ENCODE peak calls at places on chromosomes 4 and X, in six cellular contexts. G, E, I, Q, F and S are unnamed samples. For H3K4me1, the result is how much of the 10 kb centered on the place peaks cover.

GRCh38 chr4:123444298-123444731 is 47.7 kb downstream of the SPRY1 start:
- DNase-seq in G (no peak), E (peak), I (no peak), Q (no peak), F (no peak), S (no peak)

GRCh38 chr4:75637176-75637575 is 6.8 kb upstream of the CDKL2 start:
- DNase-seq in G (no peak), E (no peak), I (no peak), Q (no peak), F (no peak), S (no peak)

GRCh38 chrX:65750674-65751469 is 83.4 kb downstream of the MSN start:
- DNase-seq in G (no peak), E (no peak), I (no peak), Q (no peak), F (no peak), S (no peak)

GRCh38 chr4:66501986-66502385 is 831.7 kb upstream of the EPHA5 start:
- DNase-seq in G (no peak), E (no peak), I (no peak), Q (no peak), F (no peak), S (no peak)

GRCh38 chrX:137916090-137916746 is 350.3 kb downstream of the ZIC3 start:
- DNase-seq in G (no peak), E (no peak), I (no peak), Q (no peak), F (no peak), S (no peak)

GRCh38 chr4:181819951-181820350 is 423.3 kb upstream of the TENM3 start:
- DNase-seq in G (no peak), E (no peak), I (no peak), Q (no peak), F (no peak), S (no peak)

GRCh38 chr4:10783351-10783750 is 98.8 kb upstream of the CLNK start:
- DNase-seq in G (no peak), E (no peak), I (no peak), Q (no peak), F (no peak), S (no peak)

GRCh38 chrX:108313662-108314061 is 124.6 kb downstream of the COL4A6 start:
- DNase-seq in G (no peak), E (no peak), I (peak), Q (no peak), F (no peak), S (no peak)

GRCh38 chrX:7261672-7262332 is 113.8 kb upstream of the PUDP start:
- DNase-seq in G (no peak), E (no peak), I (no peak), Q (no peak), F (no peak), S (no peak)

GRCh38 chrX:110210417-110211139 is 107.3 kb downstream of the AMMECR1 start:
- DNase-seq in G (no peak), E (no peak), I (peak), Q (no peak), F (no peak), S (no peak)

GRCh38 chr4:151472711-151473110 is 63.7 kb downstream of the FHIP1A start:
- DNase-seq in G (no peak), E (no peak), I (no peak), Q (no peak), F (no peak), S (no peak)

GRCh38 chr4:138953962-138954371 is 61.6 kb upstream of the NOCT start:
- DNase-seq in G (no peak), E (peak), I (no peak), Q (peak), F (no peak), S (no peak)

GRCh38 chrX:72487661-72488060 is 85.0 kb downstream of the HDAC8 start:
- DNase-seq in G (no peak), E (no peak), I (no peak), Q (no peak), F (no peak), S (no peak)

GRCh38 chrX:30779453-30780030 is 109.5 kb downstream of the TAB3 start:
- DNase-seq in G (no peak), E (no peak), I (no peak), Q (no peak), F (no peak), S (no peak)

GRCh38 chr4:106266201-106266600 is 49.8 kb downstream of the TBCK start:
- DNase-seq in G (no peak), E (no peak), I (peak), Q (no peak), F (no peak), S (no peak)

GRCh38 chrX:47245156-47245555 is 12.3 kb downstream of the USP11 start:
- DNase-seq in G (no peak), E (no peak), I (no peak), Q (no peak), F (no peak), S (peak)

GRCh38 chr4:26985836-26986235 is 125.2 kb downstream of the STIM2 start:
- DNase-seq in G (no peak), E (no peak), I (no peak), Q (no peak), F (no peak), S (no peak)

GRCh38 chrX:31329298-31329697 is 257.5 kb upstream of the FTHL17 start:
- DNase-seq in G (no peak), E (no peak), I (no peak), Q (no peak), F (no peak), S (no peak)

GRCh38 chr4:183284229-183284628 is 35.8 kb downstream of the CLDN22 start:
- DNase-seq in G (no peak), E (no peak), I (no peak), Q (no peak), F (no peak), S (no peak)

GRCh38 chrX:153495903-153496629 is 1.3 kb downstream of the BGN start:
- DNase-seq in G (no peak), E (no peak), I (no peak), Q (no peak), F (no peak), S (no peak)
- H3K4me3 ChIP-seq in G (peak), E (peak), I (no peak), Q (peak), F (no peak), S (peak)

DNA sequence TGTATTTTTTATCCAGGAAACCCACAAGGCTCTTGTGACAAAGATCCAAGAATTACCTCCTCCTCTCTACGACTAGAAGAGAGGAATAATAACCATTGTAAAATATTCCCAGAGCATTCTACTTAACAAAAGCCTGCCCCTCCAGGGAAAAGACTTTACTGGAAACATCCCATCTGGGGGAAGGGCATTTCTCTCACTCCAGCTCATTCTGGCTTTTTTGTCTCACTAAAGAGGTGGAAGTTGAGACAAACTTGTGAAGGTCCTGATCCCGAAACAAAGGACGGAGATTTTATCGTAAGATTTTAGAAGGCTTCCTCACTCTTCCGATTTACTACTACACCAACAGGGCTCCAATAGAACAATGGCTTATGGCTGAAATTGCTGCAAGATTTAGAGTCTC is 692.0 kb upstream of the GRID2 start:
- DNase-seq in G (no peak), E (no peak), I (no peak), Q (no peak), F (no peak), S (no peak)
- H3K4me1 ChIP-seq in G (under half), E (under half), I (under half), Q (under half), F (under half), S (under half)

DNA sequence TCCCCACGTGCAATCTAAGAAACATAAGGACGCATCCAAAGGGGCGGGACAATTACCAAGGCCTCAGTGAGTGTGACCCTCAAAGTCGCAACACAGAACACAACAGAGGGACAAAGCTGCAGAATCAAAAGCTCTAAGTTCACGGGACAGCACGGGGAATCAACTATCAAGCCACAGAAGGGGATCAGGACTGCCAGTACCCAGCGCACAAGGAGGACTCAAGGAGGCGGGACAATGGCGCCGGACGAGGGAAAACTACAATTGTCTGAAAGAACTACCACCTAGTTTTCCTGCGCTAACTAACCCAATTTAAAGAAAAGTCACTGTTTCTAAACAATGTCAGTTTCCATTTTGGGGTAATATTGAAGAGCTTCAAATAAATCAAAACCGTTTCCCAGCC is 1.3 kb downstream of the FAM53A start:
- DNase-seq in G (no peak), E (no peak), I (no peak), Q (no peak), F (no peak), S (peak)
- H3K4me3 ChIP-seq in G (peak), E (no peak), I (no peak), Q (peak), F (no peak), S (peak)

DNA sequence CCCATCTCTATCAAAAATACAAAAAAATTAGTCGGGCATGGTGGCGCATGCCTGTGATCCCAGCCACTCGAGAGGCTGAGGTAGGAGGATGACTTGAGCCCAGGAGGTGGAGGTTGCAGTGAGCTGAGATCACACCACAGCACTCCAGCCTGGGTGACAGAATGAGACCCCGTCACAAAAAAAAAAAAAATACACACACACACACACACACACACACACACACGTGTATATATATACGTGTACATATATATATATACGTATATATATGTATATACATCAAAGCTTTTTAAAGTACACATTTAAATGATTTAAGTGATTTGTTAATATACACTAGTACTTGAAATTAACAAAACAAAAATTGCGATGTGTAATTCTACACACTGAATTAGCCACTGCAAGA is 6.0 kb downstream of the FBXW7 start:
- DNase-seq in G (no peak), E (no peak), I (no peak), Q (no peak), F (no peak), S (no peak)
- H3K4me1 ChIP-seq in G (under half), E (under half), I (under half), Q (under half), F (under half), S (under half)

GRCh38 chrX:19007868-19008267 is 24.0 kb upstream of the PHKA2 start:
- DNase-seq in G (no peak), E (no peak), I (no peak), Q (no peak), F (no peak), S (no peak)

GRCh38 chrX:19003756-19004155 is 19.8 kb upstream of the PHKA2 start:
- DNase-seq in G (no peak), E (no peak), I (no peak), Q (no peak), F (no peak), S (no peak)

GRCh38 chrX:19005909-19006308 is 22.0 kb upstream of the PHKA2 start:
- DNase-seq in G (no peak), E (no peak), I (peak), Q (no peak), F (no peak), S (no peak)

DNA sequence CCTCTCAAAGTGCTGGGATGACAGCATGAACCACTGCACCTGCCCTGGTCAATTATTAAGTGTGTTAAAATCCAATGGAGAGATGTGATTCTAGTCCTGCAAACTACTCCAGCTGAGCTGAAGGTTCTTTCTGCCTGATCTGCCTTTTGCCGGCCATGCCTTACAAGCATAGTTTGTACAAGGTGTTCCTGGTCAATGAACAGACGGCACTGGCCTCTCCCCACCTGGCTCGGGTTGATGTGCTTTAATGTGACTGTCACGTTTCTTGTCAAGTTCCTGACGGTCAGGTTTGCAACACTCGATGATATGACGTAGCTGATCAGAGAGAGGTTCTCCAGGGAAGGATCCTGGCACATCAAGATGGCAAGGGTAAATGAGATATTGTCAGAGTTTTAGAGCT is 23.1 kb upstream of the PHKA2 start:
- DNase-seq in G (no peak), E (no peak), I (no peak), Q (no peak), F (no peak), S (no peak)
- H3K4me3 ChIP-seq in G (no peak), E (no peak), I (no peak), Q (no peak), F (no peak), S (no peak)

GRCh38 chrX:56797966-56798711 is 69.1 kb downstream of the NBDY start:
- DNase-seq in G (no peak), E (no peak), I (no peak), Q (no peak), F (peak), S (peak)

GRCh38 chrX:56800801-56801200 is 71.8 kb downstream of the NBDY start:
- DNase-seq in G (no peak), E (no peak), I (no peak), Q (no peak), F (no peak), S (peak)

GRCh38 chrX:56796641-56797395 is 67.8 kb downstream of the NBDY start:
- DNase-seq in G (no peak), E (no peak), I (no peak), Q (no peak), F (no peak), S (no peak)

GRCh38 chrX:56800307-56800706 is 71.3 kb downstream of the NBDY start:
- DNase-seq in G (no peak), E (no peak), I (no peak), Q (no peak), F (no peak), S (no peak)

GRCh38 chrX:56798866-56799864 is 70.1 kb downstream of the NBDY start:
- DNase-seq in G (no peak), E (no peak), I (no peak), Q (no peak), F (peak), S (peak)
- H3K4me1 ChIP-seq in G (under half), E (under half), I (under half), Q (under half), F (under half), S (under half)

GRCh38 chrX:147914609-147915008 is 2.9 kb downstream of the FMR1 start:
- DNase-seq in G (no peak), E (no peak), I (no peak), Q (no peak), F (no peak), S (no peak)
- H3K4me3 ChIP-seq in G (no peak), E (no peak), I (no peak), Q (no peak), F (no peak), S (no peak)